ENCODE peak calls at places on chromosomes 4 and X, in nine cellular contexts. Q is bronchial epithelial cell, J is AG04450, W is fibroblast of lung, H is AG10803, U is dorsolateral prefrontal cortex, G is astrocyte of the cerebellum, V is testis, X is GM12878. S is an unnamed sample.

GRCh38 chr4:126916626-126917140 is 716.1 kb upstream of the INTU start:
- DNase-seq in Q (peak; percentile 46), J (peak; percentile 73), W (peak; percentile 85), H (peak; percentile 93), U (no peak), G (peak; percentile 90), V (peak; percentile 32), X (no peak), S (peak; percentile 64)

GRCh38 chrX:19545651-19546050 is 30.3 kb upstream of the MAP3K15 start:
- DNase-seq in Q (no peak), J (no peak), W (no peak), H (no peak), U (no peak), G (no peak), V (no peak), X (no peak), S (no peak)

GRCh38 chr4:21763865-21764264 is 184.7 kb downstream of the KCNIP4 start:
- DNase-seq in Q (no peak), J (no peak), W (no peak), H (no peak), U (no peak), G (no peak), V (no peak), X (no peak), S (no peak)

GRCh38 chr4:113355550-113356371 is 306.3 kb downstream of the ANK2 start:
- DNase-seq in Q (peak; percentile 87), J (peak; percentile 32), W (peak; percentile 97), H (peak; percentile 91), U (no peak), G (peak; percentile 84), V (no peak), X (peak; percentile 98), S (peak; percentile 66)

GRCh38 chrX:17471121-17471520 is 96.1 kb downstream of the NHS start:
- DNase-seq in Q (no peak), J (no peak), W (peak; percentile 61), H (no peak), U (no peak), G (no peak), V (no peak), X (no peak), S (no peak)

GRCh38 chr4:140250989-140251552 is 97.1 kb upstream of the MAML3 start:
- DNase-seq in Q (no peak), J (no peak), W (no peak), H (peak; percentile 44), U (no peak), G (no peak), V (no peak), X (no peak), S (no peak)

GRCh38 chr4:79237836-79238235 is 88.0 kb downstream of the NAA11 start:
- DNase-seq in Q (no peak), J (no peak), W (no peak), H (no peak), U (no peak), G (no peak), V (no peak), X (no peak), S (no peak)

GRCh38 chr4:151325320-151326246 is at the start of gene SH3D19:
- DNase-seq in Q (peak; percentile 69), J (no peak), W (peak; percentile 76), H (peak; percentile 59), U (peak; percentile 66), G (no peak), V (peak; percentile 82), X (no peak), S (no peak)

GRCh38 chrX:45849261-45849660 is 648.6 kb upstream of the DIPK2B start:
- DNase-seq in Q (peak; percentile 84), J (peak; percentile 36), W (peak; percentile 91), H (peak; percentile 87), U (no peak), G (peak; percentile 84), V (no peak), X (no peak), S (no peak)

GRCh38 chr4:118712872-118713271 is 27.7 kb downstream of the METTL14 start:
- DNase-seq in Q (peak; percentile 29), J (no peak), W (peak; percentile 57), H (no peak), U (no peak), G (no peak), V (no peak), X (no peak), S (no peak)

GRCh38 chrX:40095588-40096394 is 2.0 kb downstream of the BCOR start:
- DNase-seq in Q (no peak), J (no peak), W (no peak), H (no peak), U (no peak), G (no peak), V (no peak), X (no peak), S (no peak)

GRCh38 chr4:37573566-37573965 is 112.6 kb downstream of the RELL1 start:
- DNase-seq in Q (no peak), J (no peak), W (no peak), H (no peak), U (no peak), G (no peak), V (no peak), X (no peak), S (no peak)

GRCh38 chrX:39002466-39002865 is 201.2 kb downstream of the MID1IP1 start:
- DNase-seq in Q (no peak), J (no peak), W (peak; percentile 20), H (peak; percentile 53), U (no peak), G (no peak), V (no peak), X (no peak), S (no peak)

GRCh38 chr4:8217246-8217511 is 18.1 kb downstream of the SH3TC1 start:
- DNase-seq in Q (no peak), J (no peak), W (no peak), H (no peak), U (no peak), G (no peak), V (no peak), X (no peak), S (no peak)

GRCh38 chr4:57071340-57071739 is 38.8 kb downstream of the IGFBP7 start:
- DNase-seq in Q (peak; percentile 76), J (no peak), W (peak; percentile 62), H (peak; percentile 68), U (no peak), G (no peak), V (no peak), X (no peak), S (no peak)

GRCh38 chr4:7009591-7009990 is 33.6 kb upstream of the TADA2B start:
- DNase-seq in Q (no peak), J (no peak), W (no peak), H (no peak), U (no peak), G (no peak), V (no peak), X (no peak), S (no peak)

GRCh38 chrX:20685652-20686051 is 418.9 kb upstream of the RPS6KA3 start:
- DNase-seq in Q (no peak), J (no peak), W (no peak), H (no peak), U (no peak), G (no peak), V (no peak), X (no peak), S (no peak)

DNA sequence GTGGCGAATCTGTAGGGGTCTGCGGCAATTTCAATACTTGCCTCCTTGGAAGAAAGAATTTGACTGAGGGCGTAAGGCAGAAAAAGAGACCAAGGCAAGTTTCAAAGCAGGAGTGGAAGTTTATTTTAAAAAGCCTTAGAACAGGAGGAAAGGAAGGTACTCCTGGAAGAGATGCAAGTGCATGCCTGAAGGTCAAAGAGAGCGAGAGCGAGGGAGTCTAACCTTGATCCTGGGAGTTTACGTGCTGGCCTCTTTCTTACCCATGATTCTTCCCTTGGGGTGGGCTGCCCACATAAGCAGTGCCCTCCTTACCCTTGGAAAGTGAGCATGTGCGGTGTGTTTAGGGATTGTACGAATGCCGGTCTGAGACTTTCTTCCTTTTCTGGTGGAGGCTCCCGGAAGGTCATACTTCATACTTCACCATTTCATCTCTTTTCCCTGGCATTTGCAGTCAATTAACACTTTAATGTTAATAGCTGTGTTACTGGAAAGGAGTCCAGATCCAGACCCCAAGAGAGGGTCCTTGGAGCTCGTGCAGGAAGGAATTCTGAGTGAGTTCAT is 40.0 kb downstream of the ARSD start:
- DNase-seq in Q (no peak), J (no peak), W (no peak), H (no peak), U (no peak), G (no peak), V (no peak), X (no peak), S (no peak)
- H3K4me3 ChIP-seq in Q (peak overlapping the region; percentile 23), J (peak overlapping the region; percentile 42), W (peak overlapping the region; percentile 43), H (peak overlapping the region; percentile 56), U (peak overlapping the region; percentile 28), G (peak overlapping the region; percentile 13), V (peak overlapping the region; percentile 26), X (peak overlapping the region; percentile 57), S (peak overlapping the region; percentile 48)

GRCh38 chr4:76665721-76666120 is 230.7 kb downstream of the SHROOM3 start:
- DNase-seq in Q (no peak), J (no peak), W (no peak), H (no peak), U (no peak), G (no peak), V (no peak), X (no peak), S (no peak)
- TF ChIP-seq CTCF in Q (no peak), J (no peak), W (no peak), H (no peak), U (no peak), G (no peak), V (no peak), X (no peak), S (no peak)

GRCh38 chr4:31905363-31905762 is 1185.2 kb downstream of the PCDH7 start:
- DNase-seq in Q (no peak), J (no peak), W (no peak), H (no peak), U (no peak), G (no peak), V (no peak), X (no peak), S (no peak)
- H3K4me3 ChIP-seq in Q (no peak overlapping the region), J (no peak overlapping the region), W (no peak overlapping the region), H (no peak overlapping the region), U (no peak overlapping the region), G (no peak overlapping the region), V (no peak overlapping the region), X (no peak overlapping the region), S (no peak overlapping the region)

GRCh38 chr4:3830774-3831528 is 64.8 kb downstream of the ADRA2C start:
- DNase-seq in Q (no peak), J (no peak), W (no peak), H (no peak), U (no peak), G (no peak), V (no peak), X (no peak), S (no peak)
- TF ChIP-seq CTCF in Q (no peak), J (no peak), W (no peak), H (no peak), U (no peak), G (no peak), V (no peak), X (no peak), S (no peak)

DNA sequence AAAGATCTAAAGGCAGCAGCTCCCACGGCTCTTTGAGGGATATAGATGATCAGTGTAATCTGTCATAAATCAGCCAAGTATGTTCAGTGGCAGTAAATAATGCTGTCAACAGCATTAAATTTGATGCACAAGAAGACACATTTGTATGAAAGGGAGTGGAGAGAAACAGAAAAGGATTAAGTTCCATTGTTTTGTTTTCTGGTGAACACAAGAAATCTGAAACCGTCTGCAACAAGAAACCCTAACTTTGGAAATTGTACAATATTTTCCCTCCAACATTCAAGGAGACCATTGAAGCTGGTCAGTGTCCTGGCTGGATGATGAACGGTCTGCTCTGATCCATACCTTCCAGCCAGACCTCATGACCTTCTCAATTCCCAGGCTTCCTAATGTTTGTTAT is 27.6 kb upstream of the C1QTNF7 start:
- DNase-seq in Q (no peak), J (no peak), W (no peak), H (no peak), U (no peak), G (no peak), V (no peak), X (no peak), S (no peak)
- H3K4me3 ChIP-seq in Q (no peak overlapping the region), J (no peak overlapping the region), W (no peak overlapping the region), H (no peak overlapping the region), U (no peak overlapping the region), G (no peak overlapping the region), V (no peak overlapping the region), X (no peak overlapping the region), S (no peak overlapping the region)